ENCODE peak calls at places on chromosomes 3 and 15, in seven cellular contexts. E is breast epithelium; Z is stimulated activated CD4-positive, alpha-beta T cell treated with anti-CD3 and anti-CD28 coated beads, Interleukin-1b, Interleukin-23, amount 100 ng/mL, for 4 hours; V is amniotic stem cell; A is activated T-helper 9 cell treated with anti-CD3 and anti-CD28 coated beads, Interleukin-2, amount 50 U/mL, for 16 hours; U is NCI-H82; L is ovary. D is an unnamed sample.

GRCh38 chr3:145704020-145704419 is 457.0 kb downstream of the PLOD2 start:
- DNase-seq in L (no peak), U (peak; percentile 90), E (no peak), V (no peak), Z (no peak), A (no peak), D (no peak)

GRCh38 chr3:110743202-110743601 is 328.4 kb upstream of the NECTIN3 start:
- DNase-seq in U (peak; percentile 92), Z (no peak), L (no peak), V (no peak), A (no peak), E (no peak), D (no peak)

GRCh38 chr15:64699767-64700388 is 75.5 kb downstream of the RBPMS2 start:
- DNase-seq in V (no peak), L (peak; percentile 33), Z (no peak), A (no peak), U (peak; percentile 59), E (no peak), D (no peak)

GRCh38 chr3:194266658-194267005 is 84.5 kb downstream of the CPN2 start:
- DNase-seq in V (no peak), Z (no peak), L (no peak), U (no peak), E (no peak), A (no peak), D (peak; percentile 7)

GRCh38 chr3:67941433-67942030 is 287.1 kb upstream of the SUCLG2 start:
- DNase-seq in V (no peak), A (no peak), E (no peak), Z (no peak), L (no peak), U (no peak), D (no peak)

GRCh38 chr3:27985369-27986035 is 255.9 kb upstream of the CMC1 start:
- DNase-seq in V (no peak), E (no peak), U (peak; percentile 92), A (no peak), L (no peak), Z (no peak), D (no peak)

GRCh38 chr3:67325231-67325630 is 327.1 kb downstream of the KBTBD8 start:
- DNase-seq in A (no peak), E (no peak), U (no peak), Z (no peak), V (no peak), L (no peak), D (no peak)

GRCh38 chr3:41652931-41653330 is 309.0 kb downstream of the ULK4 start:
- DNase-seq in A (no peak), L (no peak), V (peak; percentile 51), E (no peak), U (no peak), Z (no peak), D (no peak)

GRCh38 chr15:60017538-60018199 is 13.6 kb downstream of the FOXB1 start:
- DNase-seq in U (no peak), A (no peak), E (no peak), V (no peak), Z (no peak), L (no peak), D (no peak)

GRCh38 chr3:52682016-52682415 is 3.7 kb downstream of the PBRM1 start:
- DNase-seq in Z (no peak), A (no peak), L (peak; percentile 53), V (no peak), E (no peak), U (peak; percentile 37), D (no peak)

GRCh38 chr3:171846594-171846993 is 3.4 kb downstream of the TMEM212 start:
- DNase-seq in Z (no peak), A (no peak), V (no peak), E (no peak), L (no peak), U (no peak), D (no peak)

GRCh38 chr3:171682743-171683142 is 127.5 kb downstream of the PLD1 start:
- DNase-seq in Z (no peak), A (no peak), E (no peak), U (no peak), L (no peak), V (no peak), D (no peak)

GRCh38 chr3:50622881-50623280 is 5.9 kb downstream of the MAPKAPK3 start:
- DNase-seq in E (no peak), A (no peak), V (no peak), Z (no peak), U (no peak), L (no peak), D (no peak)

GRCh38 chr15:74327756-74328155 is 39.7 kb downstream of the CYP11A1 start:
- DNase-seq in E (no peak), Z (no peak), V (no peak), L (no peak), U (no peak), A (no peak), D (no peak)

GRCh38 chr3:139319428-139320402 is 24.1 kb upstream of the MRPS22 start:
- DNase-seq in U (peak; percentile 69), V (no peak), A (no peak), L (no peak), Z (no peak), E (no peak), D (no peak)

GRCh38 chr3:61449327-61450040 is 111.9 kb upstream of the PTPRG start:
- DNase-seq in Z (no peak), V (no peak), U (no peak), L (no peak), E (no peak), A (no peak), D (no peak)

GRCh38 chr15:70713547-70714414 is 49.6 kb downstream of the UACA start:
- DNase-seq in Z (no peak), U (no peak), A (no peak), V (no peak), L (no peak), E (no peak), D (no peak)

GRCh38 chr3:113249111-113249510 is 37.8 kb downstream of the BOC start:
- DNase-seq in Z (no peak), V (peak; percentile 75), E (no peak), L (no peak), A (no peak), U (peak; percentile 55), D (no peak)

D was measured in D721Med.